ENCODE peak calls at places on chromosome 16, in five cellular contexts. O, Y, G, I and T are unnamed samples.

GRCh38 chr16:19837984-19838707 is 46.5 kb downstream of the GPRC5B start:
- ATAC-seq in O (no peak), Y (no peak), G (no peak), I (no peak), T (no peak)

GRCh38 chr16:84427553-84427952 is 59.2 kb downstream of the ATP2C2 start:
- ATAC-seq in O (no peak), Y (no peak), G (no peak), I (no peak), T (no peak)

GRCh38 chr16:70702624-70703023 is 16.8 kb upstream of the MTSS2 start:
- ATAC-seq in O (no peak), Y (no peak), G (no peak), I (no peak), T (no peak)

GRCh38 chr16:75860654-75861053 is 134.4 kb upstream of the CPHXL start:
- ATAC-seq in O (no peak), Y (peak; percentile 74), G (no peak), I (no peak), T (no peak)

GRCh38 chr16:8130197-8130596 is 460.1 kb downstream of the TMEM114 start:
- ATAC-seq in O (no peak), Y (no peak), G (peak; percentile 73), I (no peak), T (no peak)

GRCh38 chr16:29925173-29925804 is 737 bp downstream of the KCTD13 start:
- ATAC-seq in O (no peak), Y (peak; percentile 9), G (peak; percentile 14), I (no peak), T (no peak)

GRCh38 chr16:23848958-23849357 is 13.2 kb downstream of the PRKCB start:
- ATAC-seq in O (no peak), Y (no peak), G (peak; percentile 47), I (peak; percentile 24), T (no peak)

GRCh38 chr16:65200857-65201256 is 79.0 kb upstream of the CDH11 start:
- ATAC-seq in O (no peak), Y (no peak), G (no peak), I (no peak), T (no peak)

GRCh38 chr16:55045329-55046145 is 114.9 kb downstream of the IRX5 start:
- ATAC-seq in O (no peak), Y (no peak), G (no peak), I (no peak), T (no peak)

GRCh38 chr16:10629592-10629963 is 49.2 kb upstream of the EMP2 start:
- ATAC-seq in O (no peak), Y (peak; percentile 73), G (peak; percentile 90), I (peak; percentile 27), T (no peak)

GRCh38 chr16:84884311-84885023 is 64.7 kb downstream of the CRISPLD2 start:
- ATAC-seq in O (no peak), Y (peak; percentile 67), G (no peak), I (peak; percentile 66), T (no peak)

GRCh38 chr16:82055728-82056549 is 20.9 kb downstream of the HSD17B2 start:
- ATAC-seq in O (no peak), Y (peak; percentile 65), G (no peak), I (no peak), T (no peak)

GRCh38 chr16:56115817-56116576 is 75.3 kb upstream of the GNAO1 start:
- ATAC-seq in O (no peak), Y (no peak), G (no peak), I (no peak), T (no peak)

GRCh38 chr16:10228779-10229178 is 46.6 kb upstream of the GRIN2A start:
- ATAC-seq in O (no peak), Y (no peak), G (no peak), I (peak; percentile 94), T (no peak)

GRCh38 chr16:68460067-68460466 is 11.8 kb upstream of the SMPD3 start:
- ATAC-seq in O (no peak), Y (no peak), G (no peak), I (peak; percentile 70), T (no peak)

GRCh38 chr16:74305978-74306784 is 9.6 kb downstream of the PSMD7 start:
- ATAC-seq in O (no peak), Y (no peak), G (peak; percentile 27), I (peak; percentile 20), T (no peak)

GRCh38 chr16:3789375-3790067 is 72.2 kb upstream of the TRAP1 start:
- ATAC-seq in O (no peak), Y (no peak), G (no peak), I (peak; percentile 75), T (no peak)

GRCh38 chr16:84326545-84326944 is 31.9 kb downstream of the WFDC1 start:
- ATAC-seq in O (no peak), Y (no peak), G (no peak), I (no peak), T (no peak)

GRCh38 chr16:86882586-86883280 is 304.4 kb downstream of the FOXL1 start:
- ATAC-seq in O (no peak), Y (no peak), G (no peak), I (no peak), T (no peak)

GRCh38 chr16:81140930-81141780 is 45.0 kb upstream of the GCSH start:
- ATAC-seq in O (no peak), Y (peak; percentile 84), G (peak; percentile 89), I (peak; percentile 59), T (no peak)

GRCh38 chr16:48330133-48330846 is 54.9 kb downstream of the SIAH1 start:
- ATAC-seq in O (no peak), Y (no peak), G (no peak), I (no peak), T (no peak)
- H3K27ac ChIP-seq in O (no peak overlapping the region), Y (no peak overlapping the region), G (no peak overlapping the region), I (no peak overlapping the region), T (no peak overlapping the region)

GRCh38 chr16:53083123-53083522 is 28.3 kb downstream of the CHD9 start:
- ATAC-seq in O (no peak), Y (no peak), G (peak; percentile 40), I (no peak), T (no peak)

GRCh38 chr16:53085539-53086450 is 31.0 kb downstream of the CHD9 start:
- ATAC-seq in O (no peak), Y (no peak), G (no peak), I (no peak), T (peak; percentile 32)

GRCh38 chr16:53084736-53085538 is 30.1 kb downstream of the CHD9 start:
- ATAC-seq in O (no peak), Y (no peak), G (no peak), I (no peak), T (peak; percentile 38)

GRCh38 chr16:53082509-53082908 is 27.7 kb downstream of the CHD9 start:
- ATAC-seq in O (no peak), Y (no peak), G (no peak), I (no peak), T (no peak)

GRCh38 chr16:53084141-53084541 is 29.4 kb downstream of the CHD9 start:
- ATAC-seq in O (peak; percentile 64), Y (no peak), G (no peak), I (no peak), T (no peak)
- H3K27me3 ChIP-seq in O (no peaks in the 10 kb centered on the region), Y (no peaks in the 10 kb centered on the region), G (no peaks in the 10 kb centered on the region), I (no peaks in the 10 kb centered on the region), T (no peaks in the 10 kb centered on the region)

GRCh38 chr16:17313085-17313611 is 157.6 kb downstream of the XYLT1 start:
- ATAC-seq in O (peak; percentile 64), Y (no peak), G (no peak), I (peak; percentile 18), T (peak; percentile 90)
- TF ChIP-seq EP300 in O (no peak), Y (no peak), G (no peak), I (no peak), T (peak; percentile 38)

DNA sequence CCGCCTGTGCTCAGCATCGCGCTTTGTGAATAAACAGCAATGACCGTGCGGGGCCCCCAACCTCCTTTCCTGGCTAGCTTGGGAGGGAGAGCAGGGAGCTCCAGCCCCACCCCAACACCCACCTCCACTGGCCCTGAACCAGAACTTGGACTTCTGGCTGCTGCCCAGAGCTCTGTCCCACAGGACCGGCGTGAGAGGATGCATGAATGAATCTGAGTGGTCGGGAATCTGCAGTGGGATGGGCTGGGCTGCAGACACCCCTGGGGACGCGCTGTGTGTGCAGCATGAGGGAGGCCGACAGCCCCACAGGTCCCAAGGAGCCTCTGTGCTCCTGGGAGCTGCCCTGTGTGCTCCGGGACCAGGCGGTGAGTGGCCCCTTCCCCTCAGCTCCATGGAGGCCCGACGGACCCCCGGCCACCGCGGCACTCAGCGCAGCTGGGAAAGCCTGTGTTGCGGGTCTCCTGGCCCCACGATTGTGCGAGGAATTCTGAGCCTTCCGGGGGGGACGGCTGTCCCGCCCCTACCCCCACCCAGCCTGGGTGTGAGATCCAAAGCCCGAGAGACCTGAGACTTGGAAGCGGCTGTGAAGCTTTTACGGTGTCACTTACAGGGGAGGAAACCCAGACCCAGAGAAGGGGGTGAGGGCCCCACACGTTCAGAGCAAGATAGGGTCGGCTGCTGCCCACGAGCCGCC is 5.5 kb downstream of the PIEZO1 start:
- ATAC-seq in O (no peak), Y (no peak), G (no peak), I (no peak), T (no peak)
- H3K27ac ChIP-seq in O (peak overlapping the region; percentile 94), Y (peak overlapping the region; percentile 6), G (peak overlapping the region; percentile 93), I (no peak overlapping the region), T (peak overlapping the region; percentile 98)